ENCODE peak calls at places on chromosomes 12 and 14, in six cellular contexts. S is ureter, D is AG10803, H is MV-4-11, R is left ventricle myocardium superior, L is heart right ventricle. V is an unnamed sample.

GRCh38 chr12:5439333-5439732 is 7.4 kb downstream of the NTF3 start:
- DNase-seq in D (peak; percentile 49), L (no peak), R (no peak), S (no peak), H (no peak), V (no peak)

GRCh38 chr12:6778212-6778570 is 5.9 kb downstream of the LAG3 start:
- DNase-seq in D (peak; percentile 55), L (peak; percentile 33), R (peak; percentile 66), S (no peak), H (no peak), V (peak; percentile 48)

GRCh38 chr12:57088442-57089258 is at the start of gene NAB2:
- DNase-seq in H (peak; percentile 96), S (peak; percentile 97), D (peak; percentile 98), R (peak; percentile 98), L (peak; percentile 97), V (peak; percentile 95)

GRCh38 chr14:83163016-83163415 is 1629.4 kb upstream of the SEL1L start:
- DNase-seq in R (no peak), S (no peak), L (no peak), H (no peak), D (no peak), V (no peak)

GRCh38 chr12:83106873-83107272 is 420.2 kb downstream of the TMTC2 start:
- DNase-seq in L (no peak), D (no peak), H (no peak), R (no peak), S (no peak), V (no peak)

GRCh38 chr12:98424726-98425401 is 90.5 kb upstream of the TMPO start:
- DNase-seq in H (peak; percentile 61), D (peak; percentile 86), R (peak; percentile 64), L (peak; percentile 39), S (peak; percentile 69), V (peak; percentile 79)

GRCh38 chr12:87870061-87870460 is 159.1 kb downstream of the C12orf50 start:
- DNase-seq in S (no peak), R (no peak), H (no peak), L (no peak), D (no peak), V (peak; percentile 12)

GRCh38 chr12:562634-563033 is 100.6 kb downstream of the NINJ2 start:
- DNase-seq in H (no peak), L (no peak), R (no peak), S (no peak), D (no peak), V (no peak)

GRCh38 chr14:99320105-99320572 is 48.1 kb upstream of the BCL11B start:
- DNase-seq in S (no peak), L (no peak), H (peak; percentile 19), R (peak; percentile 65), D (peak; percentile 24), V (peak; percentile 79)

GRCh38 chr12:24479131-24479530 is 469.8 kb downstream of the BCAT1 start:
- DNase-seq in R (no peak), L (no peak), D (no peak), S (no peak), H (no peak), V (no peak)

GRCh38 chr12:52521175-52521574 is 981 bp upstream of the KRT5 start:
- DNase-seq in D (no peak), H (no peak), S (no peak), R (no peak), L (no peak), V (peak; percentile 3)

GRCh38 chr14:56905282-56905681 is 95.0 kb upstream of the OTX2 start:
- DNase-seq in S (no peak), D (no peak), H (no peak), L (no peak), R (no peak), V (no peak)